ENCODE peak calls at places on chromosome X, in nine cellular contexts. One of them, this sample, is unnamed.

GRCh38 chrX:115642895-115643530 is 82.0 kb downstream of the PLS3 start:
- DNase-seq in tibial nerve: peak; percentile 64
- DNase-seq in transverse colon: peak; percentile 14
- DNase-seq in fibroblast of mammary gland: peak; percentile 84
- DNase-seq in lower leg skin: peak; percentile 51
- DNase-seq in choroid plexus epithelial cell: peak; percentile 73
- DNase-seq in body of pancreas: peak; percentile 60
- DNase-seq in lower lobe of right lung: no peak
- DNase-seq in astrocyte: peak; percentile 21
- DNase-seq in this sample: no peak

GRCh38 chrX:54560411-54560810 is 30.4 kb downstream of the GNL3L start:
- DNase-seq in tibial nerve: no peak
- DNase-seq in fibroblast of mammary gland: no peak
- DNase-seq in astrocyte: no peak
- DNase-seq in lower leg skin: no peak
- DNase-seq in transverse colon: no peak
- DNase-seq in lower lobe of right lung: no peak
- DNase-seq in body of pancreas: no peak
- DNase-seq in choroid plexus epithelial cell: no peak
- DNase-seq in this sample: no peak

GRCh38 chrX:120562569-120562926 is 1.8 kb upstream of the CUL4B start:
- DNase-seq in lower leg skin: no peak
- DNase-seq in choroid plexus epithelial cell: no peak
- DNase-seq in tibial nerve: no peak
- DNase-seq in fibroblast of mammary gland: no peak
- DNase-seq in astrocyte: no peak
- DNase-seq in transverse colon: no peak
- DNase-seq in body of pancreas: no peak
- DNase-seq in lower lobe of right lung: no peak
- DNase-seq in this sample: no peak

GRCh38 chrX:13699183-13699826 is 10.4 kb downstream of the RAB9A start:
- DNase-seq in lower lobe of right lung: no peak
- DNase-seq in tibial nerve: no peak
- DNase-seq in transverse colon: peak; percentile 57
- DNase-seq in astrocyte: peak; percentile 20
- DNase-seq in choroid plexus epithelial cell: peak; percentile 28
- DNase-seq in body of pancreas: peak; percentile 24
- DNase-seq in fibroblast of mammary gland: peak; percentile 46
- DNase-seq in lower leg skin: no peak
- DNase-seq in this sample: no peak

GRCh38 chrX:148133099-148133725 is 152.1 kb downstream of the FMR1NB start:
- DNase-seq in body of pancreas: no peak
- DNase-seq in tibial nerve: no peak
- DNase-seq in lower lobe of right lung: no peak
- DNase-seq in choroid plexus epithelial cell: no peak
- DNase-seq in fibroblast of mammary gland: no peak
- DNase-seq in lower leg skin: no peak
- DNase-seq in astrocyte: no peak
- DNase-seq in transverse colon: no peak
- DNase-seq in this sample: no peak

GRCh38 chrX:153551135-153551534 is 33.7 kb downstream of the ATP2B3 start:
- DNase-seq in choroid plexus epithelial cell: peak; percentile 47
- DNase-seq in lower lobe of right lung: no peak
- DNase-seq in lower leg skin: no peak
- DNase-seq in fibroblast of mammary gland: peak; percentile 55
- DNase-seq in astrocyte: no peak
- DNase-seq in transverse colon: no peak
- DNase-seq in body of pancreas: no peak
- DNase-seq in tibial nerve: no peak
- DNase-seq in this sample: no peak

GRCh38 chrX:139083191-139083590 is 371.7 kb upstream of the FGF13 start:
- DNase-seq in astrocyte: no peak
- DNase-seq in fibroblast of mammary gland: no peak
- DNase-seq in lower leg skin: no peak
- DNase-seq in transverse colon: no peak
- DNase-seq in choroid plexus epithelial cell: no peak
- DNase-seq in lower lobe of right lung: no peak
- DNase-seq in tibial nerve: no peak
- DNase-seq in body of pancreas: no peak
- DNase-seq in this sample: no peak

GRCh38 chrX:43728966-43729365 is 72.9 kb downstream of the MAOA start:
- DNase-seq in tibial nerve: no peak
- DNase-seq in lower lobe of right lung: no peak
- DNase-seq in fibroblast of mammary gland: no peak
- DNase-seq in lower leg skin: no peak
- DNase-seq in transverse colon: no peak
- DNase-seq in astrocyte: no peak
- DNase-seq in body of pancreas: no peak
- DNase-seq in choroid plexus epithelial cell: no peak
- DNase-seq in this sample: no peak

GRCh38 chrX:11899091-11899490 is 141.1 kb downstream of the MSL3 start:
- DNase-seq in tibial nerve: no peak
- DNase-seq in lower lobe of right lung: no peak
- DNase-seq in lower leg skin: no peak
- DNase-seq in body of pancreas: no peak
- DNase-seq in fibroblast of mammary gland: peak; percentile 53
- DNase-seq in choroid plexus epithelial cell: peak; percentile 66
- DNase-seq in transverse colon: no peak
- DNase-seq in astrocyte: peak; percentile 67
- DNase-seq in this sample: peak; percentile 56

GRCh38 chrX:40244980-40245379 is 147.2 kb upstream of the BCOR start:
- DNase-seq in tibial nerve: no peak
- DNase-seq in lower leg skin: no peak
- DNase-seq in choroid plexus epithelial cell: peak; percentile 76
- DNase-seq in lower lobe of right lung: no peak
- DNase-seq in fibroblast of mammary gland: no peak
- DNase-seq in transverse colon: no peak
- DNase-seq in astrocyte: peak; percentile 35
- DNase-seq in body of pancreas: no peak
- DNase-seq in this sample: no peak

GRCh38 chrX:22192419-22193086 is 80.2 kb upstream of the CBLL2 start:
- DNase-seq in body of pancreas: peak; percentile 76
- DNase-seq in choroid plexus epithelial cell: peak; percentile 71
- DNase-seq in lower lobe of right lung: peak; percentile 61
- DNase-seq in lower leg skin: peak; percentile 21
- DNase-seq in transverse colon: peak; percentile 64
- DNase-seq in fibroblast of mammary gland: peak; percentile 66
- DNase-seq in tibial nerve: peak; percentile 64
- DNase-seq in astrocyte: peak; percentile 15
- DNase-seq in this sample: peak; percentile 7

GRCh38 chrX:14363719-14364118 is 165.6 kb upstream of the GLRA2 start:
- DNase-seq in lower lobe of right lung: no peak
- DNase-seq in lower leg skin: no peak
- DNase-seq in transverse colon: no peak
- DNase-seq in tibial nerve: no peak
- DNase-seq in body of pancreas: no peak
- DNase-seq in fibroblast of mammary gland: peak; percentile 28
- DNase-seq in choroid plexus epithelial cell: no peak
- DNase-seq in astrocyte: no peak
- DNase-seq in this sample: no peak

GRCh38 chrX:132532955-132533354 is 44.1 kb upstream of the MBNL3 start:
- DNase-seq in tibial nerve: no peak
- DNase-seq in body of pancreas: no peak
- DNase-seq in lower leg skin: no peak
- DNase-seq in transverse colon: no peak
- DNase-seq in choroid plexus epithelial cell: peak; percentile 29
- DNase-seq in astrocyte: peak; percentile 4
- DNase-seq in lower lobe of right lung: no peak
- DNase-seq in fibroblast of mammary gland: peak; percentile 52
- DNase-seq in this sample: no peak

GRCh38 chrX:85326234-85327059 is 53.0 kb downstream of the POF1B start:
- DNase-seq in tibial nerve: no peak
- DNase-seq in astrocyte: no peak
- DNase-seq in lower lobe of right lung: peak; percentile 8
- DNase-seq in transverse colon: no peak
- DNase-seq in body of pancreas: peak; percentile 3
- DNase-seq in fibroblast of mammary gland: no peak
- DNase-seq in choroid plexus epithelial cell: no peak
- DNase-seq in lower leg skin: no peak
- DNase-seq in this sample: no peak

GRCh38 chrX:154991476-154991875 is 31.0 kb downstream of the F8 start:
- DNase-seq in lower leg skin: no peak
- DNase-seq in lower lobe of right lung: no peak
- DNase-seq in choroid plexus epithelial cell: no peak
- DNase-seq in transverse colon: no peak
- DNase-seq in astrocyte: no peak
- DNase-seq in fibroblast of mammary gland: no peak
- DNase-seq in body of pancreas: no peak
- DNase-seq in tibial nerve: no peak
- DNase-seq in this sample: no peak

GRCh38 chrX:72620550-72621145 is 48.0 kb upstream of the HDAC8 start:
- DNase-seq in choroid plexus epithelial cell: peak; percentile 93
- DNase-seq in transverse colon: peak; percentile 26
- DNase-seq in body of pancreas: peak; percentile 89
- DNase-seq in astrocyte: peak; percentile 84
- DNase-seq in lower leg skin: peak; percentile 21
- DNase-seq in lower lobe of right lung: peak; percentile 23
- DNase-seq in fibroblast of mammary gland: peak; percentile 95
- DNase-seq in tibial nerve: peak; percentile 4
- DNase-seq in this sample: peak; percentile 65

GRCh38 chrX:130851569-130851968 is 51.4 kb downstream of the ENOX2 start:
- DNase-seq in body of pancreas: no peak
- DNase-seq in astrocyte: peak; percentile 4
- DNase-seq in lower lobe of right lung: no peak
- DNase-seq in transverse colon: no peak
- DNase-seq in choroid plexus epithelial cell: no peak
- DNase-seq in fibroblast of mammary gland: peak; percentile 26
- DNase-seq in tibial nerve: no peak
- DNase-seq in lower leg skin: no peak
- DNase-seq in this sample: no peak

GRCh38 chrX:141904262-141904661 is 568 bp downstream of the MAGEC1 start:
- DNase-seq in body of pancreas: no peak
- DNase-seq in astrocyte: no peak
- DNase-seq in tibial nerve: no peak
- DNase-seq in lower leg skin: no peak
- DNase-seq in choroid plexus epithelial cell: no peak
- DNase-seq in lower lobe of right lung: no peak
- DNase-seq in transverse colon: no peak
- DNase-seq in fibroblast of mammary gland: no peak
- DNase-seq in this sample: no peak

GRCh38 chrX:134801267-134801666 is 143.0 kb upstream of the PLAC1 start:
- DNase-seq in lower leg skin: no peak
- DNase-seq in body of pancreas: no peak
- DNase-seq in astrocyte: peak; percentile 3
- DNase-seq in choroid plexus epithelial cell: no peak
- DNase-seq in tibial nerve: no peak
- DNase-seq in fibroblast of mammary gland: no peak
- DNase-seq in transverse colon: no peak
- DNase-seq in lower lobe of right lung: no peak
- DNase-seq in this sample: no peak

DNA sequence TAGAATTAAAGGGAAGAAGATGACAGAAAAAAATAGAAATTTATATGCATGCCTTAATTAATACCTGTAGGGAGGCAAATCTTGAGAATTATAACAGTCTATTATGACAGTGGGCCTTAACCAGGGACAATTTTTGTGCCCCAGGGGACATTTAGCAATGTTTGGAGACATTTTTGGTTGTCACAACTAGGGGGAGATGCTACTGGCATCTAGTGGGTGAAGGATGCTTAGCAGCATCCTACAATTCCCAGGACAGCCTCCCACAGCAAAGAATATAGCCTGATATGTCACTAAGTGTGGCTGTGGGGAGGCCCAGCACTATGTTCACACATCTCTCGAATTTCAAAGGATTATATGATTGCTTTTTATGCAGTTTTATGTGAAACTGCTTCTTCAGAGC is 10.5 kb downstream of the GPR82 start:
- DNase-seq in body of pancreas: no peak
- DNase-seq in fibroblast of mammary gland: peak; percentile 40
- DNase-seq in choroid plexus epithelial cell: peak; percentile 50
- DNase-seq in lower lobe of right lung: no peak
- DNase-seq in transverse colon: no peak
- DNase-seq in astrocyte: no peak
- DNase-seq in lower leg skin: no peak
- DNase-seq in tibial nerve: no peak
- DNase-seq in this sample: no peak
- TF ChIP-seq CTCF in body of pancreas: no peak
- TF ChIP-seq CTCF in fibroblast of mammary gland: peak; percentile 55
- TF ChIP-seq CTCF in choroid plexus epithelial cell: peak; percentile 67
- TF ChIP-seq CTCF in lower lobe of right lung: peak; percentile 21
- TF ChIP-seq CTCF in transverse colon: no peak
- TF ChIP-seq CTCF in astrocyte: peak; percentile 22
- TF ChIP-seq CTCF in lower leg skin: no peak
- TF ChIP-seq CTCF in tibial nerve: peak; percentile 11
- TF ChIP-seq CTCF in this sample: peak; percentile 36

GRCh38 chrX:25022499-25023325 is 6.9 kb upstream of the ARX start:
- DNase-seq in lower leg skin: no peak
- DNase-seq in choroid plexus epithelial cell: no peak
- DNase-seq in transverse colon: no peak
- DNase-seq in lower lobe of right lung: no peak
- DNase-seq in body of pancreas: no peak
- DNase-seq in astrocyte: no peak
- DNase-seq in fibroblast of mammary gland: no peak
- DNase-seq in tibial nerve: no peak
- DNase-seq in this sample: no peak
- H3K4me3 ChIP-seq in lower leg skin: no peak overlapping the region
- H3K4me3 ChIP-seq in choroid plexus epithelial cell: no peak overlapping the region
- H3K4me3 ChIP-seq in transverse colon: no peak overlapping the region
- H3K4me3 ChIP-seq in lower lobe of right lung: no peak overlapping the region
- H3K4me3 ChIP-seq in body of pancreas: no peak overlapping the region
- H3K4me3 ChIP-seq in astrocyte: no peak overlapping the region
- H3K4me3 ChIP-seq in fibroblast of mammary gland: no peak overlapping the region
- H3K4me3 ChIP-seq in tibial nerve: no peak overlapping the region
- H3K4me3 ChIP-seq in this sample: no peak overlapping the region

GRCh38 chrX:49282647-49283011 is 13.0 kb downstream of the PPP1R3F start:
- DNase-seq in tibial nerve: no peak
- DNase-seq in fibroblast of mammary gland: peak; percentile 48
- DNase-seq in lower lobe of right lung: no peak
- DNase-seq in body of pancreas: no peak
- DNase-seq in transverse colon: no peak
- DNase-seq in choroid plexus epithelial cell: peak; percentile 43
- DNase-seq in lower leg skin: no peak
- DNase-seq in astrocyte: peak; percentile 8
- DNase-seq in this sample: no peak
- TF ChIP-seq CTCF in tibial nerve: peak; percentile 47
- TF ChIP-seq CTCF in fibroblast of mammary gland: peak; percentile 42
- TF ChIP-seq CTCF in lower lobe of right lung: no peak
- TF ChIP-seq CTCF in body of pancreas: no peak
- TF ChIP-seq CTCF in transverse colon: peak; percentile 7
- TF ChIP-seq CTCF in choroid plexus epithelial cell: peak; percentile 53
- TF ChIP-seq CTCF in lower leg skin: no peak
- TF ChIP-seq CTCF in astrocyte: no peak
- TF ChIP-seq CTCF in this sample: peak; percentile 18

GRCh38 chrX:48923771-48924170 is 4.9 kb upstream of the PIM2 start:
- DNase-seq in astrocyte: no peak
- DNase-seq in lower lobe of right lung: no peak
- DNase-seq in choroid plexus epithelial cell: no peak
- DNase-seq in tibial nerve: no peak
- DNase-seq in lower leg skin: no peak
- DNase-seq in fibroblast of mammary gland: no peak
- DNase-seq in body of pancreas: no peak
- DNase-seq in transverse colon: no peak
- DNase-seq in this sample: no peak

GRCh38 chrX:48924270-48924669 is 5.4 kb upstream of the PIM2 start:
- DNase-seq in choroid plexus epithelial cell: no peak
- DNase-seq in astrocyte: no peak
- DNase-seq in tibial nerve: no peak
- DNase-seq in body of pancreas: no peak
- DNase-seq in transverse colon: no peak
- DNase-seq in lower lobe of right lung: no peak
- DNase-seq in fibroblast of mammary gland: no peak
- DNase-seq in lower leg skin: no peak
- DNase-seq in this sample: no peak

GRCh38 chrX:48927736-48928382 is 9.0 kb upstream of the PIM2 start:
- DNase-seq in tibial nerve: no peak
- DNase-seq in choroid plexus epithelial cell: no peak
- DNase-seq in fibroblast of mammary gland: no peak
- DNase-seq in astrocyte: no peak
- DNase-seq in lower leg skin: no peak
- DNase-seq in transverse colon: no peak
- DNase-seq in body of pancreas: no peak
- DNase-seq in lower lobe of right lung: no peak
- DNase-seq in this sample: no peak

GRCh38 chrX:48927125-48927524 is 8.3 kb upstream of the PIM2 start:
- DNase-seq in astrocyte: no peak
- DNase-seq in tibial nerve: no peak
- DNase-seq in fibroblast of mammary gland: no peak
- DNase-seq in lower lobe of right lung: no peak
- DNase-seq in choroid plexus epithelial cell: no peak
- DNase-seq in transverse colon: no peak
- DNase-seq in body of pancreas: no peak
- DNase-seq in lower leg skin: no peak
- DNase-seq in this sample: no peak
- H3K4me3 ChIP-seq in astrocyte: no peak overlapping the region
- H3K4me3 ChIP-seq in tibial nerve: no peak overlapping the region
- H3K4me3 ChIP-seq in fibroblast of mammary gland: no peak overlapping the region
- H3K4me3 ChIP-seq in lower lobe of right lung: no peak overlapping the region
- H3K4me3 ChIP-seq in choroid plexus epithelial cell: no peak overlapping the region
- H3K4me3 ChIP-seq in transverse colon: no peak overlapping the region
- H3K4me3 ChIP-seq in body of pancreas: no peak overlapping the region
- H3K4me3 ChIP-seq in lower leg skin: no peak overlapping the region
- H3K4me3 ChIP-seq in this sample: no peak overlapping the region

This sample was measured in kidney epithelial cell.